ENCODE peak calls at places on chromosomes 11 and 22, in nine cellular contexts. One of them, this sample, is unnamed.

GRCh38 chr11:70473873-70474690 is 75.8 kb downstream of the CTTN start:
- DNase-seq in body of pancreas: no peak
- DNase-seq in heart left ventricle: no peak
- DNase-seq in esophagus muscularis mucosa: no peak
- DNase-seq in esophagus squamous epithelium: no peak
- DNase-seq in hepatocyte: no peak
- DNase-seq in tibial artery: no peak
- DNase-seq in right lobe of liver: no peak
- DNase-seq in H9: no peak
- DNase-seq in this sample: no peak

GRCh38 chr11:97895572-97895971 is 1125.2 kb upstream of the CNTN5 start:
- DNase-seq in body of pancreas: no peak
- DNase-seq in heart left ventricle: no peak
- DNase-seq in esophagus muscularis mucosa: no peak
- DNase-seq in esophagus squamous epithelium: no peak
- DNase-seq in hepatocyte: no peak
- DNase-seq in tibial artery: no peak
- DNase-seq in right lobe of liver: no peak
- DNase-seq in H9: no peak
- DNase-seq in this sample: no peak

GRCh38 chr11:57116654-57117053 is 65.1 kb upstream of the LRRC55 start:
- DNase-seq in body of pancreas: peak
- DNase-seq in heart left ventricle: no peak
- DNase-seq in esophagus muscularis mucosa: no peak
- DNase-seq in esophagus squamous epithelium: no peak
- DNase-seq in hepatocyte: peak
- DNase-seq in tibial artery: no peak
- DNase-seq in right lobe of liver: no peak
- DNase-seq in H9: peak
- DNase-seq in this sample: no peak

GRCh38 chr11:30245621-30246020 is 14.8 kb downstream of the FSHB start:
- DNase-seq in body of pancreas: no peak
- DNase-seq in heart left ventricle: no peak
- DNase-seq in esophagus muscularis mucosa: no peak
- DNase-seq in esophagus squamous epithelium: no peak
- DNase-seq in hepatocyte: no peak
- DNase-seq in tibial artery: no peak
- DNase-seq in right lobe of liver: no peak
- DNase-seq in H9: no peak
- DNase-seq in this sample: no peak

GRCh38 chr22:36409911-36410756 is 22.4 kb upstream of the MYH9 start:
- DNase-seq in body of pancreas: peak
- DNase-seq in heart left ventricle: peak
- DNase-seq in esophagus muscularis mucosa: no peak
- DNase-seq in esophagus squamous epithelium: peak
- DNase-seq in hepatocyte: peak
- DNase-seq in tibial artery: peak
- DNase-seq in right lobe of liver: peak
- DNase-seq in H9: peak
- DNase-seq in this sample: peak

GRCh38 chr11:66388746-66389386 is 17.3 kb upstream of the SLC29A2 start:
- DNase-seq in body of pancreas: peak
- DNase-seq in heart left ventricle: peak
- DNase-seq in esophagus muscularis mucosa: no peak
- DNase-seq in esophagus squamous epithelium: no peak
- DNase-seq in hepatocyte: peak
- DNase-seq in tibial artery: peak
- DNase-seq in right lobe of liver: no peak
- DNase-seq in H9: peak
- DNase-seq in this sample: no peak

GRCh38 chr11:21572210-21572609 is 620.7 kb upstream of the ANO5 start:
- DNase-seq in body of pancreas: no peak
- DNase-seq in heart left ventricle: no peak
- DNase-seq in esophagus muscularis mucosa: no peak
- DNase-seq in esophagus squamous epithelium: no peak
- DNase-seq in hepatocyte: no peak
- DNase-seq in tibial artery: no peak
- DNase-seq in right lobe of liver: no peak
- DNase-seq in H9: no peak
- DNase-seq in this sample: no peak

GRCh38 chr11:29119691-29120328 is 897.0 kb downstream of the KCNA4 start:
- DNase-seq in body of pancreas: no peak
- DNase-seq in heart left ventricle: no peak
- DNase-seq in esophagus muscularis mucosa: no peak
- DNase-seq in esophagus squamous epithelium: no peak
- DNase-seq in hepatocyte: peak
- DNase-seq in tibial artery: no peak
- DNase-seq in right lobe of liver: no peak
- DNase-seq in H9: no peak
- DNase-seq in this sample: no peak

GRCh38 chr22:41762980-41763779 is 37.3 kb upstream of the CCDC134 start:
- DNase-seq in body of pancreas: no peak
- DNase-seq in heart left ventricle: no peak
- DNase-seq in esophagus muscularis mucosa: no peak
- DNase-seq in esophagus squamous epithelium: no peak
- DNase-seq in hepatocyte: peak
- DNase-seq in tibial artery: no peak
- DNase-seq in right lobe of liver: no peak
- DNase-seq in H9: peak
- DNase-seq in this sample: no peak

GRCh38 chr22:44102121-44102520 is 78.0 kb downstream of the PARVB start:
- DNase-seq in body of pancreas: no peak
- DNase-seq in heart left ventricle: peak
- DNase-seq in esophagus muscularis mucosa: no peak
- DNase-seq in esophagus squamous epithelium: no peak
- DNase-seq in hepatocyte: no peak
- DNase-seq in tibial artery: no peak
- DNase-seq in right lobe of liver: peak
- DNase-seq in H9: no peak
- DNase-seq in this sample: no peak

GRCh38 chr11:33899383-33900037 is 7.6 kb upstream of the LMO2 start:
- DNase-seq in body of pancreas: peak
- DNase-seq in heart left ventricle: peak
- DNase-seq in esophagus muscularis mucosa: peak
- DNase-seq in esophagus squamous epithelium: peak
- DNase-seq in hepatocyte: peak
- DNase-seq in tibial artery: peak
- DNase-seq in right lobe of liver: no peak
- DNase-seq in H9: no peak
- DNase-seq in this sample: peak

GRCh38 chr22:21686634-21687393 is 21.0 kb downstream of the PPIL2 start:
- DNase-seq in body of pancreas: peak
- DNase-seq in heart left ventricle: no peak
- DNase-seq in esophagus muscularis mucosa: no peak
- DNase-seq in esophagus squamous epithelium: no peak
- DNase-seq in hepatocyte: no peak
- DNase-seq in tibial artery: no peak
- DNase-seq in right lobe of liver: no peak
- DNase-seq in H9: no peak
- DNase-seq in this sample: no peak
- H3K27ac ChIP-seq in body of pancreas: peak
- H3K27ac ChIP-seq in heart left ventricle: no peak
- H3K27ac ChIP-seq in esophagus muscularis mucosa: no peak
- H3K27ac ChIP-seq in esophagus squamous epithelium: no peak
- H3K27ac ChIP-seq in hepatocyte: no peak
- H3K27ac ChIP-seq in tibial artery: no peak
- H3K27ac ChIP-seq in right lobe of liver: no peak
- H3K27ac ChIP-seq in H9: no peak
- H3K27ac ChIP-seq in this sample: no peak

GRCh38 chr22:37601203-37601539 is 7.5 kb upstream of the GGA1 start:
- DNase-seq in body of pancreas: no peak
- DNase-seq in heart left ventricle: no peak
- DNase-seq in esophagus muscularis mucosa: no peak
- DNase-seq in esophagus squamous epithelium: no peak
- DNase-seq in hepatocyte: no peak
- DNase-seq in tibial artery: no peak
- DNase-seq in right lobe of liver: no peak
- DNase-seq in H9: no peak
- DNase-seq in this sample: no peak

GRCh38 chr22:37599161-37599560 is 9.5 kb upstream of the GGA1 start:
- DNase-seq in body of pancreas: peak
- DNase-seq in heart left ventricle: no peak
- DNase-seq in esophagus muscularis mucosa: no peak
- DNase-seq in esophagus squamous epithelium: no peak
- DNase-seq in hepatocyte: no peak
- DNase-seq in tibial artery: no peak
- DNase-seq in right lobe of liver: no peak
- DNase-seq in H9: no peak
- DNase-seq in this sample: no peak

GRCh38 chr22:37604074-37604473 is 4.6 kb upstream of the GGA1 start:
- DNase-seq in body of pancreas: no peak
- DNase-seq in heart left ventricle: no peak
- DNase-seq in esophagus muscularis mucosa: no peak
- DNase-seq in esophagus squamous epithelium: no peak
- DNase-seq in hepatocyte: no peak
- DNase-seq in tibial artery: no peak
- DNase-seq in right lobe of liver: no peak
- DNase-seq in H9: no peak
- DNase-seq in this sample: no peak

GRCh38 chr22:37604875-37605274 is 3.8 kb upstream of the GGA1 start:
- DNase-seq in body of pancreas: no peak
- DNase-seq in heart left ventricle: no peak
- DNase-seq in esophagus muscularis mucosa: no peak
- DNase-seq in esophagus squamous epithelium: no peak
- DNase-seq in hepatocyte: no peak
- DNase-seq in tibial artery: no peak
- DNase-seq in right lobe of liver: no peak
- DNase-seq in H9: no peak
- DNase-seq in this sample: no peak

GRCh38 chr22:37601540-37602442 is 6.8 kb upstream of the GGA1 start:
- DNase-seq in body of pancreas: peak
- DNase-seq in heart left ventricle: no peak
- DNase-seq in esophagus muscularis mucosa: no peak
- DNase-seq in esophagus squamous epithelium: no peak
- DNase-seq in hepatocyte: peak
- DNase-seq in tibial artery: no peak
- DNase-seq in right lobe of liver: no peak
- DNase-seq in H9: peak
- DNase-seq in this sample: no peak
- H3K27ac ChIP-seq in body of pancreas: peak
- H3K27ac ChIP-seq in heart left ventricle: no peak
- H3K27ac ChIP-seq in esophagus muscularis mucosa: no peak
- H3K27ac ChIP-seq in esophagus squamous epithelium: no peak
- H3K27ac ChIP-seq in hepatocyte: peak
- H3K27ac ChIP-seq in tibial artery: no peak
- H3K27ac ChIP-seq in right lobe of liver: peak
- H3K27ac ChIP-seq in H9: no peak
- H3K27ac ChIP-seq in this sample: no peak

GRCh38 chr22:45575173-45575572 is 72.5 kb downstream of the FBLN1 start:
- DNase-seq in body of pancreas: no peak
- DNase-seq in heart left ventricle: no peak
- DNase-seq in esophagus muscularis mucosa: no peak
- DNase-seq in esophagus squamous epithelium: no peak
- DNase-seq in hepatocyte: no peak
- DNase-seq in tibial artery: no peak
- DNase-seq in right lobe of liver: peak
- DNase-seq in H9: no peak
- DNase-seq in this sample: no peak

GRCh38 chr22:45572444-45572843 is 69.8 kb downstream of the FBLN1 start:
- DNase-seq in body of pancreas: no peak
- DNase-seq in heart left ventricle: no peak
- DNase-seq in esophagus muscularis mucosa: no peak
- DNase-seq in esophagus squamous epithelium: no peak
- DNase-seq in hepatocyte: peak
- DNase-seq in tibial artery: no peak
- DNase-seq in right lobe of liver: peak
- DNase-seq in H9: no peak
- DNase-seq in this sample: no peak

GRCh38 chr22:45575607-45576272 is 73.1 kb downstream of the FBLN1 start:
- DNase-seq in body of pancreas: no peak
- DNase-seq in heart left ventricle: no peak
- DNase-seq in esophagus muscularis mucosa: no peak
- DNase-seq in esophagus squamous epithelium: no peak
- DNase-seq in hepatocyte: peak
- DNase-seq in tibial artery: no peak
- DNase-seq in right lobe of liver: peak
- DNase-seq in H9: no peak
- DNase-seq in this sample: no peak

GRCh38 chr22:45576273-45576625 is 73.6 kb downstream of the FBLN1 start:
- DNase-seq in body of pancreas: no peak
- DNase-seq in heart left ventricle: no peak
- DNase-seq in esophagus muscularis mucosa: no peak
- DNase-seq in esophagus squamous epithelium: no peak
- DNase-seq in hepatocyte: no peak
- DNase-seq in tibial artery: no peak
- DNase-seq in right lobe of liver: no peak
- DNase-seq in H9: no peak
- DNase-seq in this sample: no peak

DNA sequence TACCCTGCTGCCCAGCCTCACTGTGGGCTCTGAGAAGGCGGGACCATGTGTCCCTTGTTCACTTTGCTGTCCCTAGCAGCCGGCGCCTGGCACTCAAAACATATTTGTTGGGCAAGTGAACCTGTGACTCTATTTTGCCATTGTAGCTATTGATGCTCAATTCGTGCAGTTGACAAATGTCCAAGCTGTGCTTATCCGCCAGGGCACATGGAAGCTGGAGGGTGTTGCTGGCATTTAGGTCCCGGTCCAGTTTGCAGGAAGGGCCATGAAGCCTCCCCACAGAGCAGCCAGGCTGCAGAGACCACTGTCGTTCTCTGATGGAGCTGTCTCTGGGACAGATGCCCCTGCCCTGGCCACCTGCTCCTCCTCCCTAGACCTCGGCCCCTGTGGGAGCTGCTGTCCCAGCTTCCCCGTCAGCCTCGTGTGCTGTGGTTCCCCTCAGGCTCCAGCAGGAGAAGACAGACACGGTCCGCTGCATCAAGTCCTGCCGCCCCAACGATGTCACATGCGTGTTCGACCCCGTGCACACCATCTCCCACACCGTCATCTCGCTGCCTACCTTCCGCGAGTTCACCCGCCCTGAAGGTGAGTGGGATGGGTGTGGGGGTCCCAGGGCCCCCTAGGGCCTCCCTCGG is 71.5 kb downstream of the FBLN1 start:
- DNase-seq in body of pancreas: no peak
- DNase-seq in heart left ventricle: no peak
- DNase-seq in esophagus muscularis mucosa: no peak
- DNase-seq in esophagus squamous epithelium: no peak
- DNase-seq in hepatocyte: peak
- DNase-seq in tibial artery: no peak
- DNase-seq in right lobe of liver: no peak
- DNase-seq in H9: no peak
- DNase-seq in this sample: no peak
- H3K27ac ChIP-seq in body of pancreas: no peak
- H3K27ac ChIP-seq in heart left ventricle: no peak
- H3K27ac ChIP-seq in esophagus muscularis mucosa: no peak
- H3K27ac ChIP-seq in esophagus squamous epithelium: no peak
- H3K27ac ChIP-seq in hepatocyte: no peak
- H3K27ac ChIP-seq in tibial artery: no peak
- H3K27ac ChIP-seq in right lobe of liver: no peak
- H3K27ac ChIP-seq in H9: no peak
- H3K27ac ChIP-seq in this sample: no peak

DNA sequence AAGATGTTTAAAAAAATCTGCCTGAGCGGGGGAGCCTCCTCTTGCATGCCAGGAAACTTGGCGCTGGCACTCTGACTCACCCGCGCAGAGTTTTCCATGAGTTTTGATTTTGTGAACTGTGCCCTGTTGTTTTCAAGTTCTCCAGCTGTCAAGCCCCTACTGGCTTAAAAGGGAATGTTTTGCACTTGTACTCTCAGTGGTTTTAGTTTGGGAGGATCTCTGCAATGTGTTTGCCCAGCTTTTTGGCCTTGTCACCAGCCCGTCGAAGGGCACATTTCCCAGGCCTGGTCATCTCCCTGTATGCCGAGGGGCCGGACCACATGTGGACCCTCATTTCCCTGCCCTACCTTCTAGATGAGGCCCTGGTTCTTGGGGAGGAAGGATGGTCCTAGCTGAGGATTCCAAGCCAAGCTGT is 12.2 kb downstream of the MRGPRF start:
- DNase-seq in body of pancreas: peak
- DNase-seq in heart left ventricle: no peak
- DNase-seq in esophagus muscularis mucosa: no peak
- DNase-seq in esophagus squamous epithelium: no peak
- DNase-seq in hepatocyte: peak
- DNase-seq in tibial artery: peak
- DNase-seq in right lobe of liver: peak
- DNase-seq in H9: peak
- DNase-seq in this sample: no peak
- H3K27ac ChIP-seq in body of pancreas: peak
- H3K27ac ChIP-seq in heart left ventricle: peak
- H3K27ac ChIP-seq in esophagus muscularis mucosa: peak
- H3K27ac ChIP-seq in esophagus squamous epithelium: peak
- H3K27ac ChIP-seq in hepatocyte: peak
- H3K27ac ChIP-seq in tibial artery: peak
- H3K27ac ChIP-seq in right lobe of liver: peak
- H3K27ac ChIP-seq in H9: no peak
- H3K27ac ChIP-seq in this sample: no peak

This sample was measured in dorsolateral prefrontal cortex.